ENCODE peak calls at places on chromosomes 13 and 19, in six cellular contexts. One of them, this sample, is unnamed.
A peak's percentile ranks its signal among the peaks of the same experiment; 100 is the strongest.

GRCh38 chr13:110054041-110054440 is 252.9 kb downstream of the COL4A1 start:
- DNase-seq in A549: no peak
- DNase-seq in WTC11: no peak
- DNase-seq in K562: no peak
- DNase-seq in GM12878: no peak
- DNase-seq in IMR-90: no peak
- DNase-seq in this sample: no peak

GRCh38 chr19:19628499-19629134 is 597 bp upstream of the LPAR2 start:
- DNase-seq in K562: no peak
- DNase-seq in GM12878: no peak
- DNase-seq in A549: peak; percentile 25
- DNase-seq in IMR-90: peak; percentile 48
- DNase-seq in WTC11: peak; percentile 91
- DNase-seq in this sample: peak; percentile 95

GRCh38 chr19:3178377-3178972 is at the start of gene S1PR4:
- DNase-seq in IMR-90: no peak
- DNase-seq in K562: no peak
- DNase-seq in GM12878: no peak
- DNase-seq in WTC11: no peak
- DNase-seq in A549: no peak
- DNase-seq in this sample: no peak

GRCh38 chr19:41328157-41328817 is 18.3 kb downstream of the CCDC97 start:
- DNase-seq in WTC11: no peak
- DNase-seq in GM12878: no peak
- DNase-seq in K562: peak; percentile 21
- DNase-seq in IMR-90: peak; percentile 71
- DNase-seq in A549: peak; percentile 56
- DNase-seq in this sample: no peak

GRCh38 chr19:18167975-18168645 is 5.5 kb upstream of the IFI30 start:
- DNase-seq in A549: no peak
- DNase-seq in IMR-90: peak; percentile 16
- DNase-seq in K562: peak; percentile 67
- DNase-seq in GM12878: no peak
- DNase-seq in WTC11: peak; percentile 71
- DNase-seq in this sample: peak; percentile 94

GRCh38 chr13:38537026-38537425 is 149.9 kb upstream of the FREM2 start:
- DNase-seq in WTC11: no peak
- DNase-seq in K562: no peak
- DNase-seq in IMR-90: no peak
- DNase-seq in GM12878: no peak
- DNase-seq in A549: no peak
- DNase-seq in this sample: no peak

GRCh38 chr13:49620170-49620621 is 8.1 kb upstream of the ARL11 start:
- DNase-seq in WTC11: no peak
- DNase-seq in A549: no peak
- DNase-seq in GM12878: no peak
- DNase-seq in K562: no peak
- DNase-seq in IMR-90: no peak
- DNase-seq in this sample: no peak

GRCh38 chr19:35712910-35713845 is 4.6 kb upstream of the KMT2B start:
- DNase-seq in WTC11: peak; percentile 46
- DNase-seq in IMR-90: no peak
- DNase-seq in A549: no peak
- DNase-seq in K562: peak; percentile 37
- DNase-seq in GM12878: peak; percentile 82
- DNase-seq in this sample: no peak

GRCh38 chr19:12648088-12648487 is 18.5 kb downstream of the MAN2B1 start:
- DNase-seq in IMR-90: no peak
- DNase-seq in K562: peak; percentile 55
- DNase-seq in A549: no peak
- DNase-seq in GM12878: no peak
- DNase-seq in WTC11: peak; percentile 75
- DNase-seq in this sample: peak; percentile 85

GRCh38 chr19:3670258-3670795 is 29.9 kb downstream of the PIP5K1C start:
- DNase-seq in K562: peak; percentile 89
- DNase-seq in GM12878: no peak
- DNase-seq in WTC11: no peak
- DNase-seq in IMR-90: peak; percentile 84
- DNase-seq in A549: peak; percentile 77
- DNase-seq in this sample: no peak

GRCh38 chr13:31859546-31859945 is 120.2 kb downstream of the RXFP2 start:
- DNase-seq in IMR-90: no peak
- DNase-seq in K562: no peak
- DNase-seq in WTC11: no peak
- DNase-seq in GM12878: no peak
- DNase-seq in A549: no peak
- DNase-seq in this sample: no peak

GRCh38 chr13:35888327-35888940 is 242.7 kb downstream of the DCLK1 start:
- DNase-seq in IMR-90: peak; percentile 18
- DNase-seq in A549: no peak
- DNase-seq in K562: no peak
- DNase-seq in GM12878: no peak
- DNase-seq in WTC11: no peak
- DNase-seq in this sample: peak; percentile 18

GRCh38 chr13:79540504-79540903 is 59.5 kb downstream of the NDFIP2 start:
- DNase-seq in GM12878: no peak
- DNase-seq in A549: no peak
- DNase-seq in K562: no peak
- DNase-seq in WTC11: no peak
- DNase-seq in IMR-90: no peak
- DNase-seq in this sample: no peak

GRCh38 chr13:37360556-37360955 is 238.0 kb downstream of the POSTN start:
- DNase-seq in WTC11: no peak
- DNase-seq in A549: no peak
- DNase-seq in GM12878: no peak
- DNase-seq in K562: no peak
- DNase-seq in IMR-90: peak; percentile 46
- DNase-seq in this sample: no peak

GRCh38 chr19:48501446-48501960 is 10.1 kb downstream of the LMTK3 start:
- DNase-seq in WTC11: peak; percentile 89
- DNase-seq in GM12878: peak; percentile 43
- DNase-seq in A549: no peak
- DNase-seq in K562: peak; percentile 94
- DNase-seq in IMR-90: no peak
- DNase-seq in this sample: no peak

GRCh38 chr19:39401549-39402416 is 4.9 kb upstream of the ZFP36 start:
- DNase-seq in GM12878: no peak
- DNase-seq in WTC11: no peak
- DNase-seq in K562: peak; percentile 63
- DNase-seq in IMR-90: peak; percentile 89
- DNase-seq in A549: peak; percentile 95
- DNase-seq in this sample: no peak

GRCh38 chr13:98649861-98650260 is 73.0 kb upstream of the STK24 start:
- DNase-seq in K562: no peak
- DNase-seq in WTC11: no peak
- DNase-seq in IMR-90: no peak
- DNase-seq in A549: no peak
- DNase-seq in GM12878: no peak
- DNase-seq in this sample: no peak

GRCh38 chr19:38713227-38713649 is 31.0 kb downstream of the CAPN12 start:
- DNase-seq in IMR-90: peak; percentile 56
- DNase-seq in A549: no peak
- DNase-seq in GM12878: no peak
- DNase-seq in K562: no peak
- DNase-seq in WTC11: no peak
- DNase-seq in this sample: no peak

GRCh38 chr13:54573186-54573585 is 1544.6 kb downstream of the OLFM4 start:
- DNase-seq in IMR-90: no peak
- DNase-seq in A549: no peak
- DNase-seq in K562: no peak
- DNase-seq in WTC11: no peak
- DNase-seq in GM12878: no peak
- DNase-seq in this sample: no peak

GRCh38 chr19:1941146-1942077 is at the start of gene CSNK1G2:
- DNase-seq in GM12878: no peak
- DNase-seq in WTC11: no peak
- DNase-seq in A549: no peak
- DNase-seq in K562: no peak
- DNase-seq in IMR-90: no peak
- DNase-seq in this sample: no peak

GRCh38 chr19:58440556-58440955 is 603 bp upstream of the ZNF132 start:
- DNase-seq in A549: no peak
- DNase-seq in GM12878: no peak
- DNase-seq in WTC11: no peak
- DNase-seq in K562: no peak
- DNase-seq in IMR-90: no peak
- DNase-seq in this sample: no peak

GRCh38 chr13:20828540-20829364 is 55.0 kb upstream of the EEF1AKMT1 start:
- DNase-seq in WTC11: no peak
- DNase-seq in A549: peak; percentile 40
- DNase-seq in GM12878: peak; percentile 26
- DNase-seq in K562: peak; percentile 47
- DNase-seq in IMR-90: peak; percentile 64
- DNase-seq in this sample: peak; percentile 27

GRCh38 chr13:75489502-75490263 is 7.7 kb upstream of the TBC1D4 start:
- DNase-seq in WTC11: no peak
- DNase-seq in IMR-90: peak; percentile 69
- DNase-seq in GM12878: peak; percentile 76
- DNase-seq in A549: peak; percentile 51
- DNase-seq in K562: no peak
- DNase-seq in this sample: no peak

GRCh38 chr13:29543230-29544215 is 52.0 kb downstream of the SLC7A1 start:
- DNase-seq in IMR-90: peak; percentile 60
- DNase-seq in A549: no peak
- DNase-seq in WTC11: no peak
- DNase-seq in K562: peak; percentile 24
- DNase-seq in GM12878: peak; percentile 44
- DNase-seq in this sample: no peak

GRCh38 chr19:3097442-3097871 is 3.3 kb downstream of the GNA11 start:
- DNase-seq in GM12878: no peak
- DNase-seq in K562: no peak
- DNase-seq in WTC11: no peak
- DNase-seq in IMR-90: no peak
- DNase-seq in A549: no peak
- DNase-seq in this sample: no peak

GRCh38 chr13:49436890-49437289 is 7.0 kb downstream of the CAB39L start:
- DNase-seq in WTC11: no peak
- DNase-seq in K562: no peak
- DNase-seq in GM12878: no peak
- DNase-seq in IMR-90: peak; percentile 73
- DNase-seq in A549: peak; percentile 34
- DNase-seq in this sample: no peak

GRCh38 chr13:74847966-74848365 is 634.0 kb downstream of the TBC1D4 start:
- DNase-seq in A549: no peak
- DNase-seq in GM12878: no peak
- DNase-seq in IMR-90: no peak
- DNase-seq in K562: no peak
- DNase-seq in WTC11: no peak
- DNase-seq in this sample: no peak

DNA sequence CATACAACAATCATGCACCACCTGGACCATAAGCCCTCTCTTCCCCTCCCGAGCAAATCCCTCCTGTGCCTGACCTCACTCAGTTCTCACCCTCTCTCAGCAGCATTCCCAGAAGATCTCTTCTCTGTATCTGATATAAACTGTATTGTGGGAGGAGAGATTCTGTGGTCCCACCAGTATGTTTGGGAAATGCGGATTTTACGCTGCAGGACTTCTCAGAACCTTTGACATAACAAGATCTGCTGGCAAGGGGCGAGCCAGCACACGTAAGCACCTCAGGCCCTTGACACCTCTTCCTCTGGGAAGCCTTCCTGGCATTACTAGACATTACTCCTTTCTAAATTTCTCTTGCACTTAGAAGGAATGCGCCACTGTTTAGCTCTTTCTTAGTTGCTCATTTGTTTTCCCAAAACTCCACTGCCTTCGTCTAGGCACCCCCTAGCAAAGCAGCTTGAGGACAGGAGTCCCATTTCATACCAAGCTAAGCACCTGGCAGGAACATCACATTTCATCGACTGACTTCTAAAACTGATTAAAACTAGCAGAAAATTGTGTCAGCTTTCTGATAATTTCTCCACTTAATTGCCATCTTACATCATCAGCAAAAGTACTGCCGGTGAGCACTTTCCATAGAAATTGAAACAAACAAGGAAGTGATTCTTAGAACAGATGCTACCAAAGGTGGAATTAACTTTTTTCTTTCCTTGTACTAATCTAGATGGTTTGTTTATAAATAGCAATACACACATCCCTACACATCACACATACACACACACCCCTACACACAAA is 63.2 kb downstream of the CCDC70 start:
- DNase-seq in GM12878: no peak
- DNase-seq in WTC11: no peak
- DNase-seq in IMR-90: no peak
- DNase-seq in A549: no peak
- DNase-seq in K562: no peak
- DNase-seq in this sample: no peak
- TF ChIP-seq USF2 in GM12878: no peak
- TF ChIP-seq USF2 in WTC11: no peak
- TF ChIP-seq USF2 in IMR-90: no peak
- TF ChIP-seq USF2 in A549: no peak
- TF ChIP-seq USF2 in K562: no peak
- TF ChIP-seq USF2 in this sample: no peak

GRCh38 chr13:46627462-46627861 is 74.5 kb downstream of the LRCH1 start:
- DNase-seq in GM12878: no peak
- DNase-seq in WTC11: no peak
- DNase-seq in IMR-90: no peak
- DNase-seq in A549: no peak
- DNase-seq in K562: no peak
- DNase-seq in this sample: no peak

GRCh38 chr13:46631184-46631542 is 78.2 kb downstream of the LRCH1 start:
- DNase-seq in K562: no peak
- DNase-seq in A549: no peak
- DNase-seq in IMR-90: no peak
- DNase-seq in WTC11: no peak
- DNase-seq in GM12878: no peak
- DNase-seq in this sample: no peak

GRCh38 chr13:46630419-46631183 is 77.6 kb downstream of the LRCH1 start:
- DNase-seq in K562: no peak
- DNase-seq in A549: no peak
- DNase-seq in IMR-90: no peak
- DNase-seq in WTC11: no peak
- DNase-seq in GM12878: no peak
- DNase-seq in this sample: peak; percentile 30

GRCh38 chr13:46629811-46630413 is 76.9 kb downstream of the LRCH1 start:
- DNase-seq in IMR-90: no peak
- DNase-seq in WTC11: no peak
- DNase-seq in A549: no peak
- DNase-seq in K562: no peak
- DNase-seq in GM12878: no peak
- DNase-seq in this sample: peak; percentile 49

GRCh38 chr13:46628622-46629365 is 75.8 kb downstream of the LRCH1 start:
- DNase-seq in GM12878: no peak
- DNase-seq in A549: no peak
- DNase-seq in WTC11: no peak
- DNase-seq in IMR-90: no peak
- DNase-seq in K562: no peak
- DNase-seq in this sample: no peak
- TF ChIP-seq USF2 in GM12878: no peak
- TF ChIP-seq USF2 in A549: no peak
- TF ChIP-seq USF2 in WTC11: no peak
- TF ChIP-seq USF2 in IMR-90: no peak
- TF ChIP-seq USF2 in K562: no peak
- TF ChIP-seq USF2 in this sample: no peak

GRCh38 chr13:41603917-41604316 is 146.6 kb downstream of the RGCC start:
- DNase-seq in IMR-90: peak; percentile 78
- DNase-seq in WTC11: no peak
- DNase-seq in K562: peak; percentile 30
- DNase-seq in A549: peak; percentile 57
- DNase-seq in GM12878: no peak
- DNase-seq in this sample: no peak
- TF ChIP-seq USF2 in IMR-90: no peak
- TF ChIP-seq USF2 in WTC11: no peak
- TF ChIP-seq USF2 in K562: no peak
- TF ChIP-seq USF2 in A549: no peak
- TF ChIP-seq USF2 in GM12878: no peak
- TF ChIP-seq USF2 in this sample: no peak

GRCh38 chr19:46529622-46530451 is 34.2 kb upstream of the PNMA8B start:
- DNase-seq in WTC11: peak; percentile 81
- DNase-seq in A549: peak; percentile 69
- DNase-seq in K562: peak; percentile 82
- DNase-seq in IMR-90: peak; percentile 54
- DNase-seq in GM12878: no peak
- DNase-seq in this sample: peak; percentile 81
- TF ChIP-seq USF2 in WTC11: no peak
- TF ChIP-seq USF2 in A549: no peak
- TF ChIP-seq USF2 in K562: no peak
- TF ChIP-seq USF2 in IMR-90: no peak
- TF ChIP-seq USF2 in GM12878: no peak
- TF ChIP-seq USF2 in this sample: no peak

This sample was measured in SK-N-SH.